ENCODE peak calls at places on chromosomes 6 and 20, in five cellular contexts. R is KBM-7, S is body of pancreas, D is spleen, V is 8988T. H is an unnamed sample.

GRCh38 chr20:25136643-25137559 is 55.0 kb upstream of the VSX1 start:
- DNase-seq in V (no peak), D (no peak), S (peak; percentile 78), R (no peak), H (no peak)

GRCh38 chr6:95660544-95660943 is 83.2 kb downstream of the MANEA start:
- DNase-seq in V (no peak), S (no peak), R (peak; percentile 78), D (no peak), H (no peak)

GRCh38 chr6:85126448-85127178 is 323.3 kb upstream of the NT5E start:
- DNase-seq in S (peak; percentile 12), V (peak; percentile 22), R (peak; percentile 43), D (peak; percentile 76), H (peak; percentile 21)

GRCh38 chr6:30876039-30876730 is 8.1 kb upstream of the DDR1 start:
- DNase-seq in R (no peak), S (peak; percentile 63), D (no peak), V (no peak), H (no peak)

GRCh38 chr6:145963216-145964068 is 716 bp downstream of the SHPRH start:
- DNase-seq in D (no peak), V (peak; percentile 11), S (peak; percentile 47), R (peak; percentile 61), H (peak; percentile 32)

GRCh38 chr6:162942860-162943259 is 215.1 kb downstream of the PACRG start:
- DNase-seq in D (no peak), V (no peak), S (no peak), R (no peak), H (no peak)

GRCh38 chr6:163782436-163783003 is 368.0 kb downstream of the QKI start:
- DNase-seq in V (no peak), R (peak; percentile 63), S (peak; percentile 22), D (no peak), H (no peak)

GRCh38 chr6:89295981-89296380 is 19.1 kb downstream of the GABRR2 start:
- DNase-seq in D (no peak), S (no peak), V (no peak), R (no peak), H (no peak)

GRCh38 chr20:21509597-21510331 is 4.1 kb downstream of the NKX2-2 start:
- DNase-seq in V (no peak), R (peak; percentile 67), D (no peak), S (no peak), H (peak; percentile 41)

GRCh38 chr20:58536289-58536688 is 21.1 kb upstream of the APCDD1L start:
- DNase-seq in R (no peak), D (no peak), V (no peak), S (no peak), H (no peak)

GRCh38 chr6:156437084-156437879 is 339.9 kb upstream of the ARID1B start:
- DNase-seq in S (no peak), V (no peak), R (no peak), D (no peak), H (no peak)

GRCh38 chr6:44771647-44772415 is 384.3 kb downstream of the CDC5L start:
- DNase-seq in R (no peak), S (no peak), D (no peak), V (no peak), H (no peak)

GRCh38 chr20:63162206-63162770 is 53.6 kb downstream of the YTHDF1 start:
- DNase-seq in V (no peak), R (no peak), D (peak; percentile 46), S (no peak), H (no peak)

GRCh38 chr6:157602521-157603288 is 220.3 kb upstream of the SNX9 start:
- DNase-seq in V (no peak), S (no peak), D (peak; percentile 64), R (no peak), H (no peak)

GRCh38 chr20:25048519-25048952 is 9.4 kb downstream of the ACSS1 start:
- DNase-seq in S (no peak), V (no peak), R (no peak), D (peak; percentile 61), H (no peak)

GRCh38 chr6:127951172-127951995 is 50.5 kb upstream of the THEMIS start:
- DNase-seq in S (no peak), R (no peak), D (no peak), V (no peak), H (no peak)

GRCh38 chr6:35665573-35665972 is 23.1 kb downstream of the FKBP5 start:
- DNase-seq in V (no peak), D (no peak), S (no peak), R (no peak), H (no peak)

GRCh38 chr20:33744181-33744580 is 12.4 kb downstream of the ZNF341 start:
- DNase-seq in S (no peak), R (no peak), D (no peak), V (no peak), H (no peak)

GRCh38 chr6:159117541-159117940 is 51.7 kb upstream of the FNDC1 start:
- DNase-seq in V (no peak), R (no peak), S (peak; percentile 39), D (no peak), H (no peak)

GRCh38 chr6:158808918-158809678 is 10.1 kb downstream of the EZR start:
- DNase-seq in D (no peak), S (peak; percentile 38), V (no peak), R (no peak), H (no peak)

GRCh38 chr6:42315991-42316378 is 98.3 kb upstream of the MRPS10 start:
- DNase-seq in R (no peak), D (no peak), S (peak; percentile 51), V (peak; percentile 35), H (no peak)

GRCh38 chr20:50271674-50272412 is 81.2 kb downstream of the CEBPB start:
- DNase-seq in R (no peak), S (peak; percentile 66), D (peak; percentile 87), V (no peak), H (no peak)

GRCh38 chr20:60123652-60124051 is 165.4 kb downstream of the CDH26 start:
- DNase-seq in D (no peak), V (no peak), R (no peak), S (no peak), H (no peak)

GRCh38 chr6:108359901-108360882 is 65.3 kb downstream of the AFG1L start:
- DNase-seq in R (peak; percentile 63), S (no peak), V (no peak), D (no peak), H (no peak)

GRCh38 chr20:6769953-6770831 is 2.7 kb downstream of the BMP2 start:
- DNase-seq in V (peak; percentile 15), R (no peak), S (peak; percentile 43), D (peak; percentile 84), H (peak; percentile 71)

GRCh38 chr20:50110141-50111047 is 2.6 kb downstream of the UBE2V1 start:
- DNase-seq in S (peak; percentile 90), D (no peak), R (peak; percentile 95), V (no peak), H (no peak)

GRCh38 chr6:151699719-151700118 is 107.8 kb upstream of the ESR1 start:
- DNase-seq in R (no peak), S (no peak), V (no peak), D (no peak), H (no peak)

GRCh38 chr6:135230702-135231468 is 49.8 kb downstream of the MYB start:
- DNase-seq in S (no peak), D (no peak), V (no peak), R (no peak), H (no peak)

H was measured in HuH-7.5.